ENCODE peak calls at places on chromosome 22, in ten cellular contexts. One of them, this sample, is unnamed.

GRCh38 chr22:21865041-21865440 is 2.4 kb downstream of the MAPK1 start:
- DNase-seq in activated CD4-positive, alpha-beta T cell treated with anti-CD3 and anti-CD28 coated beads, Interleukin-2, amount 50 U/mL, for 48 hours: peak
- DNase-seq in activated effector memory CD4-positive, alpha-beta T cell treated with anti-CD3 and anti-CD28 coated beads, Interleukin-2, amount 50 U/mL, for 16 hours: no peak
- DNase-seq in colonic mucosa: peak
- DNase-seq in stimulated activated CD8-positive, alpha-beta memory T cell treated with anti-CD3 and anti-CD28 coated beads, Interleukin-15, amount 100 ng/mL, for 4 hours: no peak
- DNase-seq in DMS153: no peak
- DNase-seq in NCI-H1436 treated with DMSO at 0.1 percent for 48 hours: no peak
- DNase-seq in amniotic epithelial cell: peak
- DNase-seq in substantia nigra: no peak
- DNase-seq in stimulated activated CD4-positive, alpha-beta T cell treated with anti-CD3 and anti-CD28 coated beads, Interleukin-1b, Interleukin-23, amount 100 ng/mL, for 24 hours: peak
- DNase-seq in this sample: no peak

GRCh38 chr22:20027966-20028854 is 7.3 kb downstream of the TANGO2 start:
- DNase-seq in activated CD4-positive, alpha-beta T cell treated with anti-CD3 and anti-CD28 coated beads, Interleukin-2, amount 50 U/mL, for 48 hours: no peak
- DNase-seq in activated effector memory CD4-positive, alpha-beta T cell treated with anti-CD3 and anti-CD28 coated beads, Interleukin-2, amount 50 U/mL, for 16 hours: no peak
- DNase-seq in colonic mucosa: no peak
- DNase-seq in stimulated activated CD8-positive, alpha-beta memory T cell treated with anti-CD3 and anti-CD28 coated beads, Interleukin-15, amount 100 ng/mL, for 4 hours: no peak
- DNase-seq in DMS153: no peak
- DNase-seq in NCI-H1436 treated with DMSO at 0.1 percent for 48 hours: no peak
- DNase-seq in amniotic epithelial cell: peak
- DNase-seq in substantia nigra: no peak
- DNase-seq in stimulated activated CD4-positive, alpha-beta T cell treated with anti-CD3 and anti-CD28 coated beads, Interleukin-1b, Interleukin-23, amount 100 ng/mL, for 24 hours: no peak
- DNase-seq in this sample: no peak

GRCh38 chr22:29268511-29269229 is 602 bp downstream of the EWSR1 start:
- DNase-seq in activated CD4-positive, alpha-beta T cell treated with anti-CD3 and anti-CD28 coated beads, Interleukin-2, amount 50 U/mL, for 48 hours: peak
- DNase-seq in activated effector memory CD4-positive, alpha-beta T cell treated with anti-CD3 and anti-CD28 coated beads, Interleukin-2, amount 50 U/mL, for 16 hours: no peak
- DNase-seq in colonic mucosa: no peak
- DNase-seq in stimulated activated CD8-positive, alpha-beta memory T cell treated with anti-CD3 and anti-CD28 coated beads, Interleukin-15, amount 100 ng/mL, for 4 hours: peak
- DNase-seq in DMS153: no peak
- DNase-seq in NCI-H1436 treated with DMSO at 0.1 percent for 48 hours: no peak
- DNase-seq in amniotic epithelial cell: peak
- DNase-seq in substantia nigra: peak
- DNase-seq in stimulated activated CD4-positive, alpha-beta T cell treated with anti-CD3 and anti-CD28 coated beads, Interleukin-1b, Interleukin-23, amount 100 ng/mL, for 24 hours: no peak
- DNase-seq in this sample: no peak

GRCh38 chr22:26477341-26477731 is 6.2 kb downstream of the HPS4 start:
- DNase-seq in activated CD4-positive, alpha-beta T cell treated with anti-CD3 and anti-CD28 coated beads, Interleukin-2, amount 50 U/mL, for 48 hours: no peak
- DNase-seq in activated effector memory CD4-positive, alpha-beta T cell treated with anti-CD3 and anti-CD28 coated beads, Interleukin-2, amount 50 U/mL, for 16 hours: no peak
- DNase-seq in colonic mucosa: no peak
- DNase-seq in stimulated activated CD8-positive, alpha-beta memory T cell treated with anti-CD3 and anti-CD28 coated beads, Interleukin-15, amount 100 ng/mL, for 4 hours: no peak
- DNase-seq in DMS153: no peak
- DNase-seq in NCI-H1436 treated with DMSO at 0.1 percent for 48 hours: no peak
- DNase-seq in amniotic epithelial cell: peak
- DNase-seq in substantia nigra: no peak
- DNase-seq in stimulated activated CD4-positive, alpha-beta T cell treated with anti-CD3 and anti-CD28 coated beads, Interleukin-1b, Interleukin-23, amount 100 ng/mL, for 24 hours: no peak
- DNase-seq in this sample: no peak

GRCh38 chr22:46574993-46575914 is 37.8 kb upstream of the CELSR1 start:
- DNase-seq in activated CD4-positive, alpha-beta T cell treated with anti-CD3 and anti-CD28 coated beads, Interleukin-2, amount 50 U/mL, for 48 hours: no peak
- DNase-seq in activated effector memory CD4-positive, alpha-beta T cell treated with anti-CD3 and anti-CD28 coated beads, Interleukin-2, amount 50 U/mL, for 16 hours: no peak
- DNase-seq in colonic mucosa: peak
- DNase-seq in stimulated activated CD8-positive, alpha-beta memory T cell treated with anti-CD3 and anti-CD28 coated beads, Interleukin-15, amount 100 ng/mL, for 4 hours: no peak
- DNase-seq in DMS153: peak
- DNase-seq in NCI-H1436 treated with DMSO at 0.1 percent for 48 hours: no peak
- DNase-seq in amniotic epithelial cell: peak
- DNase-seq in substantia nigra: no peak
- DNase-seq in stimulated activated CD4-positive, alpha-beta T cell treated with anti-CD3 and anti-CD28 coated beads, Interleukin-1b, Interleukin-23, amount 100 ng/mL, for 24 hours: no peak
- DNase-seq in this sample: no peak

GRCh38 chr22:44102121-44102520 is 78.0 kb downstream of the PARVB start:
- DNase-seq in activated CD4-positive, alpha-beta T cell treated with anti-CD3 and anti-CD28 coated beads, Interleukin-2, amount 50 U/mL, for 48 hours: no peak
- DNase-seq in activated effector memory CD4-positive, alpha-beta T cell treated with anti-CD3 and anti-CD28 coated beads, Interleukin-2, amount 50 U/mL, for 16 hours: no peak
- DNase-seq in colonic mucosa: no peak
- DNase-seq in stimulated activated CD8-positive, alpha-beta memory T cell treated with anti-CD3 and anti-CD28 coated beads, Interleukin-15, amount 100 ng/mL, for 4 hours: no peak
- DNase-seq in DMS153: no peak
- DNase-seq in NCI-H1436 treated with DMSO at 0.1 percent for 48 hours: no peak
- DNase-seq in amniotic epithelial cell: no peak
- DNase-seq in substantia nigra: no peak
- DNase-seq in stimulated activated CD4-positive, alpha-beta T cell treated with anti-CD3 and anti-CD28 coated beads, Interleukin-1b, Interleukin-23, amount 100 ng/mL, for 24 hours: no peak
- DNase-seq in this sample: no peak

GRCh38 chr22:25127274-25127673 is 72.4 kb upstream of the CRYBB3 start:
- DNase-seq in activated CD4-positive, alpha-beta T cell treated with anti-CD3 and anti-CD28 coated beads, Interleukin-2, amount 50 U/mL, for 48 hours: no peak
- DNase-seq in activated effector memory CD4-positive, alpha-beta T cell treated with anti-CD3 and anti-CD28 coated beads, Interleukin-2, amount 50 U/mL, for 16 hours: no peak
- DNase-seq in colonic mucosa: no peak
- DNase-seq in stimulated activated CD8-positive, alpha-beta memory T cell treated with anti-CD3 and anti-CD28 coated beads, Interleukin-15, amount 100 ng/mL, for 4 hours: no peak
- DNase-seq in DMS153: no peak
- DNase-seq in NCI-H1436 treated with DMSO at 0.1 percent for 48 hours: no peak
- DNase-seq in amniotic epithelial cell: no peak
- DNase-seq in substantia nigra: no peak
- DNase-seq in stimulated activated CD4-positive, alpha-beta T cell treated with anti-CD3 and anti-CD28 coated beads, Interleukin-1b, Interleukin-23, amount 100 ng/mL, for 24 hours: no peak
- DNase-seq in this sample: no peak

GRCh38 chr22:47564651-47565050 is 802.2 kb downstream of the TBC1D22A start:
- DNase-seq in activated CD4-positive, alpha-beta T cell treated with anti-CD3 and anti-CD28 coated beads, Interleukin-2, amount 50 U/mL, for 48 hours: no peak
- DNase-seq in activated effector memory CD4-positive, alpha-beta T cell treated with anti-CD3 and anti-CD28 coated beads, Interleukin-2, amount 50 U/mL, for 16 hours: no peak
- DNase-seq in colonic mucosa: no peak
- DNase-seq in stimulated activated CD8-positive, alpha-beta memory T cell treated with anti-CD3 and anti-CD28 coated beads, Interleukin-15, amount 100 ng/mL, for 4 hours: no peak
- DNase-seq in DMS153: peak
- DNase-seq in NCI-H1436 treated with DMSO at 0.1 percent for 48 hours: no peak
- DNase-seq in amniotic epithelial cell: no peak
- DNase-seq in substantia nigra: no peak
- DNase-seq in stimulated activated CD4-positive, alpha-beta T cell treated with anti-CD3 and anti-CD28 coated beads, Interleukin-1b, Interleukin-23, amount 100 ng/mL, for 24 hours: no peak
- DNase-seq in this sample: no peak

GRCh38 chr22:39530136-39530535 is 2.4 kb downstream of the RPS19BP1 start:
- DNase-seq in activated CD4-positive, alpha-beta T cell treated with anti-CD3 and anti-CD28 coated beads, Interleukin-2, amount 50 U/mL, for 48 hours: no peak
- DNase-seq in activated effector memory CD4-positive, alpha-beta T cell treated with anti-CD3 and anti-CD28 coated beads, Interleukin-2, amount 50 U/mL, for 16 hours: no peak
- DNase-seq in colonic mucosa: no peak
- DNase-seq in stimulated activated CD8-positive, alpha-beta memory T cell treated with anti-CD3 and anti-CD28 coated beads, Interleukin-15, amount 100 ng/mL, for 4 hours: no peak
- DNase-seq in DMS153: no peak
- DNase-seq in NCI-H1436 treated with DMSO at 0.1 percent for 48 hours: no peak
- DNase-seq in amniotic epithelial cell: no peak
- DNase-seq in substantia nigra: no peak
- DNase-seq in stimulated activated CD4-positive, alpha-beta T cell treated with anti-CD3 and anti-CD28 coated beads, Interleukin-1b, Interleukin-23, amount 100 ng/mL, for 24 hours: no peak
- DNase-seq in this sample: no peak

GRCh38 chr22:25744694-25745093 is 2.7 kb downstream of the MYO18B start:
- DNase-seq in activated CD4-positive, alpha-beta T cell treated with anti-CD3 and anti-CD28 coated beads, Interleukin-2, amount 50 U/mL, for 48 hours: no peak
- DNase-seq in activated effector memory CD4-positive, alpha-beta T cell treated with anti-CD3 and anti-CD28 coated beads, Interleukin-2, amount 50 U/mL, for 16 hours: no peak
- DNase-seq in colonic mucosa: no peak
- DNase-seq in stimulated activated CD8-positive, alpha-beta memory T cell treated with anti-CD3 and anti-CD28 coated beads, Interleukin-15, amount 100 ng/mL, for 4 hours: no peak
- DNase-seq in DMS153: no peak
- DNase-seq in NCI-H1436 treated with DMSO at 0.1 percent for 48 hours: no peak
- DNase-seq in amniotic epithelial cell: no peak
- DNase-seq in substantia nigra: no peak
- DNase-seq in stimulated activated CD4-positive, alpha-beta T cell treated with anti-CD3 and anti-CD28 coated beads, Interleukin-1b, Interleukin-23, amount 100 ng/mL, for 24 hours: no peak
- DNase-seq in this sample: no peak

GRCh38 chr22:29003975-29004646 is 57.5 kb downstream of the C22orf31 start:
- DNase-seq in activated CD4-positive, alpha-beta T cell treated with anti-CD3 and anti-CD28 coated beads, Interleukin-2, amount 50 U/mL, for 48 hours: no peak
- DNase-seq in activated effector memory CD4-positive, alpha-beta T cell treated with anti-CD3 and anti-CD28 coated beads, Interleukin-2, amount 50 U/mL, for 16 hours: no peak
- DNase-seq in colonic mucosa: no peak
- DNase-seq in stimulated activated CD8-positive, alpha-beta memory T cell treated with anti-CD3 and anti-CD28 coated beads, Interleukin-15, amount 100 ng/mL, for 4 hours: no peak
- DNase-seq in DMS153: peak
- DNase-seq in NCI-H1436 treated with DMSO at 0.1 percent for 48 hours: no peak
- DNase-seq in amniotic epithelial cell: no peak
- DNase-seq in substantia nigra: no peak
- DNase-seq in stimulated activated CD4-positive, alpha-beta T cell treated with anti-CD3 and anti-CD28 coated beads, Interleukin-1b, Interleukin-23, amount 100 ng/mL, for 24 hours: no peak
- DNase-seq in this sample: no peak

GRCh38 chr22:23179381-23180294 is 671 bp upstream of the BCR start:
- DNase-seq in activated CD4-positive, alpha-beta T cell treated with anti-CD3 and anti-CD28 coated beads, Interleukin-2, amount 50 U/mL, for 48 hours: peak
- DNase-seq in activated effector memory CD4-positive, alpha-beta T cell treated with anti-CD3 and anti-CD28 coated beads, Interleukin-2, amount 50 U/mL, for 16 hours: no peak
- DNase-seq in colonic mucosa: peak
- DNase-seq in stimulated activated CD8-positive, alpha-beta memory T cell treated with anti-CD3 and anti-CD28 coated beads, Interleukin-15, amount 100 ng/mL, for 4 hours: no peak
- DNase-seq in DMS153: peak
- DNase-seq in NCI-H1436 treated with DMSO at 0.1 percent for 48 hours: no peak
- DNase-seq in amniotic epithelial cell: no peak
- DNase-seq in substantia nigra: no peak
- DNase-seq in stimulated activated CD4-positive, alpha-beta T cell treated with anti-CD3 and anti-CD28 coated beads, Interleukin-1b, Interleukin-23, amount 100 ng/mL, for 24 hours: no peak
- DNase-seq in this sample: no peak

GRCh38 chr22:32909561-32910348 is 108.2 kb downstream of the TIMP3 start:
- DNase-seq in activated CD4-positive, alpha-beta T cell treated with anti-CD3 and anti-CD28 coated beads, Interleukin-2, amount 50 U/mL, for 48 hours: no peak
- DNase-seq in activated effector memory CD4-positive, alpha-beta T cell treated with anti-CD3 and anti-CD28 coated beads, Interleukin-2, amount 50 U/mL, for 16 hours: no peak
- DNase-seq in colonic mucosa: no peak
- DNase-seq in stimulated activated CD8-positive, alpha-beta memory T cell treated with anti-CD3 and anti-CD28 coated beads, Interleukin-15, amount 100 ng/mL, for 4 hours: no peak
- DNase-seq in DMS153: no peak
- DNase-seq in NCI-H1436 treated with DMSO at 0.1 percent for 48 hours: no peak
- DNase-seq in amniotic epithelial cell: no peak
- DNase-seq in substantia nigra: no peak
- DNase-seq in stimulated activated CD4-positive, alpha-beta T cell treated with anti-CD3 and anti-CD28 coated beads, Interleukin-1b, Interleukin-23, amount 100 ng/mL, for 24 hours: no peak
- DNase-seq in this sample: no peak

GRCh38 chr22:50716291-50717024 is 21.5 kb upstream of the ACR start:
- DNase-seq in activated CD4-positive, alpha-beta T cell treated with anti-CD3 and anti-CD28 coated beads, Interleukin-2, amount 50 U/mL, for 48 hours: no peak
- DNase-seq in activated effector memory CD4-positive, alpha-beta T cell treated with anti-CD3 and anti-CD28 coated beads, Interleukin-2, amount 50 U/mL, for 16 hours: no peak
- DNase-seq in colonic mucosa: no peak
- DNase-seq in stimulated activated CD8-positive, alpha-beta memory T cell treated with anti-CD3 and anti-CD28 coated beads, Interleukin-15, amount 100 ng/mL, for 4 hours: no peak
- DNase-seq in DMS153: no peak
- DNase-seq in NCI-H1436 treated with DMSO at 0.1 percent for 48 hours: no peak
- DNase-seq in amniotic epithelial cell: no peak
- DNase-seq in substantia nigra: no peak
- DNase-seq in stimulated activated CD4-positive, alpha-beta T cell treated with anti-CD3 and anti-CD28 coated beads, Interleukin-1b, Interleukin-23, amount 100 ng/mL, for 24 hours: no peak
- DNase-seq in this sample: no peak

GRCh38 chr22:26354707-26355106 is 74.4 kb upstream of the ASPHD2 start:
- DNase-seq in activated CD4-positive, alpha-beta T cell treated with anti-CD3 and anti-CD28 coated beads, Interleukin-2, amount 50 U/mL, for 48 hours: no peak
- DNase-seq in activated effector memory CD4-positive, alpha-beta T cell treated with anti-CD3 and anti-CD28 coated beads, Interleukin-2, amount 50 U/mL, for 16 hours: no peak
- DNase-seq in colonic mucosa: no peak
- DNase-seq in stimulated activated CD8-positive, alpha-beta memory T cell treated with anti-CD3 and anti-CD28 coated beads, Interleukin-15, amount 100 ng/mL, for 4 hours: no peak
- DNase-seq in DMS153: no peak
- DNase-seq in NCI-H1436 treated with DMSO at 0.1 percent for 48 hours: no peak
- DNase-seq in amniotic epithelial cell: no peak
- DNase-seq in substantia nigra: no peak
- DNase-seq in stimulated activated CD4-positive, alpha-beta T cell treated with anti-CD3 and anti-CD28 coated beads, Interleukin-1b, Interleukin-23, amount 100 ng/mL, for 24 hours: no peak
- DNase-seq in this sample: no peak

GRCh38 chr22:43826142-43827093 is 14.3 kb upstream of the EFCAB6 start:
- DNase-seq in activated CD4-positive, alpha-beta T cell treated with anti-CD3 and anti-CD28 coated beads, Interleukin-2, amount 50 U/mL, for 48 hours: no peak
- DNase-seq in activated effector memory CD4-positive, alpha-beta T cell treated with anti-CD3 and anti-CD28 coated beads, Interleukin-2, amount 50 U/mL, for 16 hours: no peak
- DNase-seq in colonic mucosa: no peak
- DNase-seq in stimulated activated CD8-positive, alpha-beta memory T cell treated with anti-CD3 and anti-CD28 coated beads, Interleukin-15, amount 100 ng/mL, for 4 hours: no peak
- DNase-seq in DMS153: no peak
- DNase-seq in NCI-H1436 treated with DMSO at 0.1 percent for 48 hours: no peak
- DNase-seq in amniotic epithelial cell: peak
- DNase-seq in substantia nigra: peak
- DNase-seq in stimulated activated CD4-positive, alpha-beta T cell treated with anti-CD3 and anti-CD28 coated beads, Interleukin-1b, Interleukin-23, amount 100 ng/mL, for 24 hours: no peak
- DNase-seq in this sample: no peak

GRCh38 chr22:23751441-23751996 is 607 bp upstream of the ZNF70 start:
- DNase-seq in activated CD4-positive, alpha-beta T cell treated with anti-CD3 and anti-CD28 coated beads, Interleukin-2, amount 50 U/mL, for 48 hours: no peak
- DNase-seq in activated effector memory CD4-positive, alpha-beta T cell treated with anti-CD3 and anti-CD28 coated beads, Interleukin-2, amount 50 U/mL, for 16 hours: no peak
- DNase-seq in colonic mucosa: peak
- DNase-seq in stimulated activated CD8-positive, alpha-beta memory T cell treated with anti-CD3 and anti-CD28 coated beads, Interleukin-15, amount 100 ng/mL, for 4 hours: no peak
- DNase-seq in DMS153: no peak
- DNase-seq in NCI-H1436 treated with DMSO at 0.1 percent for 48 hours: no peak
- DNase-seq in amniotic epithelial cell: peak
- DNase-seq in substantia nigra: no peak
- DNase-seq in stimulated activated CD4-positive, alpha-beta T cell treated with anti-CD3 and anti-CD28 coated beads, Interleukin-1b, Interleukin-23, amount 100 ng/mL, for 24 hours: no peak
- DNase-seq in this sample: no peak

GRCh38 chr22:42343136-42343484 is 72.7 kb upstream of the TCF20 start:
- DNase-seq in activated CD4-positive, alpha-beta T cell treated with anti-CD3 and anti-CD28 coated beads, Interleukin-2, amount 50 U/mL, for 48 hours: peak
- DNase-seq in activated effector memory CD4-positive, alpha-beta T cell treated with anti-CD3 and anti-CD28 coated beads, Interleukin-2, amount 50 U/mL, for 16 hours: no peak
- DNase-seq in colonic mucosa: no peak
- DNase-seq in stimulated activated CD8-positive, alpha-beta memory T cell treated with anti-CD3 and anti-CD28 coated beads, Interleukin-15, amount 100 ng/mL, for 4 hours: peak
- DNase-seq in DMS153: no peak
- DNase-seq in NCI-H1436 treated with DMSO at 0.1 percent for 48 hours: no peak
- DNase-seq in amniotic epithelial cell: no peak
- DNase-seq in substantia nigra: no peak
- DNase-seq in stimulated activated CD4-positive, alpha-beta T cell treated with anti-CD3 and anti-CD28 coated beads, Interleukin-1b, Interleukin-23, amount 100 ng/mL, for 24 hours: no peak
- DNase-seq in this sample: no peak

GRCh38 chr22:24322522-24322921 is 51.9 kb downstream of the SPECC1L start:
- DNase-seq in activated CD4-positive, alpha-beta T cell treated with anti-CD3 and anti-CD28 coated beads, Interleukin-2, amount 50 U/mL, for 48 hours: no peak
- DNase-seq in activated effector memory CD4-positive, alpha-beta T cell treated with anti-CD3 and anti-CD28 coated beads, Interleukin-2, amount 50 U/mL, for 16 hours: no peak
- DNase-seq in colonic mucosa: no peak
- DNase-seq in stimulated activated CD8-positive, alpha-beta memory T cell treated with anti-CD3 and anti-CD28 coated beads, Interleukin-15, amount 100 ng/mL, for 4 hours: no peak
- DNase-seq in DMS153: no peak
- DNase-seq in NCI-H1436 treated with DMSO at 0.1 percent for 48 hours: no peak
- DNase-seq in amniotic epithelial cell: no peak
- DNase-seq in substantia nigra: no peak
- DNase-seq in stimulated activated CD4-positive, alpha-beta T cell treated with anti-CD3 and anti-CD28 coated beads, Interleukin-1b, Interleukin-23, amount 100 ng/mL, for 24 hours: no peak
- DNase-seq in this sample: no peak

GRCh38 chr22:50599816-50600454 is 658 bp upstream of the MAPK8IP2 start:
- DNase-seq in activated CD4-positive, alpha-beta T cell treated with anti-CD3 and anti-CD28 coated beads, Interleukin-2, amount 50 U/mL, for 48 hours: peak
- DNase-seq in activated effector memory CD4-positive, alpha-beta T cell treated with anti-CD3 and anti-CD28 coated beads, Interleukin-2, amount 50 U/mL, for 16 hours: peak
- DNase-seq in colonic mucosa: peak
- DNase-seq in stimulated activated CD8-positive, alpha-beta memory T cell treated with anti-CD3 and anti-CD28 coated beads, Interleukin-15, amount 100 ng/mL, for 4 hours: no peak
- DNase-seq in DMS153: no peak
- DNase-seq in NCI-H1436 treated with DMSO at 0.1 percent for 48 hours: no peak
- DNase-seq in amniotic epithelial cell: no peak
- DNase-seq in substantia nigra: no peak
- DNase-seq in stimulated activated CD4-positive, alpha-beta T cell treated with anti-CD3 and anti-CD28 coated beads, Interleukin-1b, Interleukin-23, amount 100 ng/mL, for 24 hours: peak
- DNase-seq in this sample: no peak

GRCh38 chr22:48772286-48772907 is 1055.3 kb downstream of the BRD1 start:
- DNase-seq in activated CD4-positive, alpha-beta T cell treated with anti-CD3 and anti-CD28 coated beads, Interleukin-2, amount 50 U/mL, for 48 hours: no peak
- DNase-seq in activated effector memory CD4-positive, alpha-beta T cell treated with anti-CD3 and anti-CD28 coated beads, Interleukin-2, amount 50 U/mL, for 16 hours: peak
- DNase-seq in colonic mucosa: no peak
- DNase-seq in stimulated activated CD8-positive, alpha-beta memory T cell treated with anti-CD3 and anti-CD28 coated beads, Interleukin-15, amount 100 ng/mL, for 4 hours: no peak
- DNase-seq in DMS153: no peak
- DNase-seq in NCI-H1436 treated with DMSO at 0.1 percent for 48 hours: no peak
- DNase-seq in amniotic epithelial cell: no peak
- DNase-seq in substantia nigra: no peak
- DNase-seq in stimulated activated CD4-positive, alpha-beta T cell treated with anti-CD3 and anti-CD28 coated beads, Interleukin-1b, Interleukin-23, amount 100 ng/mL, for 24 hours: no peak
- DNase-seq in this sample: no peak

GRCh38 chr22:42623301-42623751 is 8.6 kb upstream of the POLDIP3 start:
- DNase-seq in activated CD4-positive, alpha-beta T cell treated with anti-CD3 and anti-CD28 coated beads, Interleukin-2, amount 50 U/mL, for 48 hours: no peak
- DNase-seq in activated effector memory CD4-positive, alpha-beta T cell treated with anti-CD3 and anti-CD28 coated beads, Interleukin-2, amount 50 U/mL, for 16 hours: no peak
- DNase-seq in colonic mucosa: peak
- DNase-seq in stimulated activated CD8-positive, alpha-beta memory T cell treated with anti-CD3 and anti-CD28 coated beads, Interleukin-15, amount 100 ng/mL, for 4 hours: no peak
- DNase-seq in DMS153: no peak
- DNase-seq in NCI-H1436 treated with DMSO at 0.1 percent for 48 hours: no peak
- DNase-seq in amniotic epithelial cell: no peak
- DNase-seq in substantia nigra: no peak
- DNase-seq in stimulated activated CD4-positive, alpha-beta T cell treated with anti-CD3 and anti-CD28 coated beads, Interleukin-1b, Interleukin-23, amount 100 ng/mL, for 24 hours: no peak
- DNase-seq in this sample: no peak

GRCh38 chr22:24981066-24981465 is 28.6 kb downstream of the KIAA1671 start:
- DNase-seq in activated CD4-positive, alpha-beta T cell treated with anti-CD3 and anti-CD28 coated beads, Interleukin-2, amount 50 U/mL, for 48 hours: no peak
- DNase-seq in activated effector memory CD4-positive, alpha-beta T cell treated with anti-CD3 and anti-CD28 coated beads, Interleukin-2, amount 50 U/mL, for 16 hours: no peak
- DNase-seq in colonic mucosa: no peak
- DNase-seq in stimulated activated CD8-positive, alpha-beta memory T cell treated with anti-CD3 and anti-CD28 coated beads, Interleukin-15, amount 100 ng/mL, for 4 hours: no peak
- DNase-seq in DMS153: no peak
- DNase-seq in NCI-H1436 treated with DMSO at 0.1 percent for 48 hours: no peak
- DNase-seq in amniotic epithelial cell: no peak
- DNase-seq in substantia nigra: no peak
- DNase-seq in stimulated activated CD4-positive, alpha-beta T cell treated with anti-CD3 and anti-CD28 coated beads, Interleukin-1b, Interleukin-23, amount 100 ng/mL, for 24 hours: no peak
- DNase-seq in this sample: no peak

GRCh38 chr22:49568751-49569285 is 258.9 kb downstream of the BRD1 start:
- DNase-seq in activated CD4-positive, alpha-beta T cell treated with anti-CD3 and anti-CD28 coated beads, Interleukin-2, amount 50 U/mL, for 48 hours: no peak
- DNase-seq in activated effector memory CD4-positive, alpha-beta T cell treated with anti-CD3 and anti-CD28 coated beads, Interleukin-2, amount 50 U/mL, for 16 hours: peak
- DNase-seq in colonic mucosa: no peak
- DNase-seq in stimulated activated CD8-positive, alpha-beta memory T cell treated with anti-CD3 and anti-CD28 coated beads, Interleukin-15, amount 100 ng/mL, for 4 hours: no peak
- DNase-seq in DMS153: no peak
- DNase-seq in NCI-H1436 treated with DMSO at 0.1 percent for 48 hours: no peak
- DNase-seq in amniotic epithelial cell: no peak
- DNase-seq in substantia nigra: no peak
- DNase-seq in stimulated activated CD4-positive, alpha-beta T cell treated with anti-CD3 and anti-CD28 coated beads, Interleukin-1b, Interleukin-23, amount 100 ng/mL, for 24 hours: no peak
- DNase-seq in this sample: no peak

GRCh38 chr22:49930596-49931412 is 12.4 kb downstream of the CRELD2 start:
- DNase-seq in activated CD4-positive, alpha-beta T cell treated with anti-CD3 and anti-CD28 coated beads, Interleukin-2, amount 50 U/mL, for 48 hours: peak
- DNase-seq in activated effector memory CD4-positive, alpha-beta T cell treated with anti-CD3 and anti-CD28 coated beads, Interleukin-2, amount 50 U/mL, for 16 hours: peak
- DNase-seq in colonic mucosa: peak
- DNase-seq in stimulated activated CD8-positive, alpha-beta memory T cell treated with anti-CD3 and anti-CD28 coated beads, Interleukin-15, amount 100 ng/mL, for 4 hours: no peak
- DNase-seq in DMS153: peak
- DNase-seq in NCI-H1436 treated with DMSO at 0.1 percent for 48 hours: no peak
- DNase-seq in amniotic epithelial cell: peak
- DNase-seq in substantia nigra: peak
- DNase-seq in stimulated activated CD4-positive, alpha-beta T cell treated with anti-CD3 and anti-CD28 coated beads, Interleukin-1b, Interleukin-23, amount 100 ng/mL, for 24 hours: no peak
- DNase-seq in this sample: no peak

GRCh38 chr22:47918276-47918928 is 1156.0 kb downstream of the TBC1D22A start:
- DNase-seq in activated CD4-positive, alpha-beta T cell treated with anti-CD3 and anti-CD28 coated beads, Interleukin-2, amount 50 U/mL, for 48 hours: peak
- DNase-seq in activated effector memory CD4-positive, alpha-beta T cell treated with anti-CD3 and anti-CD28 coated beads, Interleukin-2, amount 50 U/mL, for 16 hours: no peak
- DNase-seq in colonic mucosa: no peak
- DNase-seq in stimulated activated CD8-positive, alpha-beta memory T cell treated with anti-CD3 and anti-CD28 coated beads, Interleukin-15, amount 100 ng/mL, for 4 hours: peak
- DNase-seq in DMS153: no peak
- DNase-seq in NCI-H1436 treated with DMSO at 0.1 percent for 48 hours: no peak
- DNase-seq in amniotic epithelial cell: no peak
- DNase-seq in substantia nigra: no peak
- DNase-seq in stimulated activated CD4-positive, alpha-beta T cell treated with anti-CD3 and anti-CD28 coated beads, Interleukin-1b, Interleukin-23, amount 100 ng/mL, for 24 hours: peak
- DNase-seq in this sample: no peak

GRCh38 chr22:29461263-29461662 is 18.8 kb upstream of the NEFH start:
- DNase-seq in activated CD4-positive, alpha-beta T cell treated with anti-CD3 and anti-CD28 coated beads, Interleukin-2, amount 50 U/mL, for 48 hours: no peak
- DNase-seq in activated effector memory CD4-positive, alpha-beta T cell treated with anti-CD3 and anti-CD28 coated beads, Interleukin-2, amount 50 U/mL, for 16 hours: no peak
- DNase-seq in colonic mucosa: no peak
- DNase-seq in stimulated activated CD8-positive, alpha-beta memory T cell treated with anti-CD3 and anti-CD28 coated beads, Interleukin-15, amount 100 ng/mL, for 4 hours: no peak
- DNase-seq in DMS153: no peak
- DNase-seq in NCI-H1436 treated with DMSO at 0.1 percent for 48 hours: no peak
- DNase-seq in amniotic epithelial cell: no peak
- DNase-seq in substantia nigra: no peak
- DNase-seq in stimulated activated CD4-positive, alpha-beta T cell treated with anti-CD3 and anti-CD28 coated beads, Interleukin-1b, Interleukin-23, amount 100 ng/mL, for 24 hours: no peak
- DNase-seq in this sample: no peak

GRCh38 chr22:35609261-35609660 is 7.9 kb downstream of the MB start:
- DNase-seq in activated CD4-positive, alpha-beta T cell treated with anti-CD3 and anti-CD28 coated beads, Interleukin-2, amount 50 U/mL, for 48 hours: no peak
- DNase-seq in activated effector memory CD4-positive, alpha-beta T cell treated with anti-CD3 and anti-CD28 coated beads, Interleukin-2, amount 50 U/mL, for 16 hours: no peak
- DNase-seq in colonic mucosa: no peak
- DNase-seq in stimulated activated CD8-positive, alpha-beta memory T cell treated with anti-CD3 and anti-CD28 coated beads, Interleukin-15, amount 100 ng/mL, for 4 hours: no peak
- DNase-seq in DMS153: no peak
- DNase-seq in NCI-H1436 treated with DMSO at 0.1 percent for 48 hours: no peak
- DNase-seq in amniotic epithelial cell: no peak
- DNase-seq in substantia nigra: no peak
- DNase-seq in stimulated activated CD4-positive, alpha-beta T cell treated with anti-CD3 and anti-CD28 coated beads, Interleukin-1b, Interleukin-23, amount 100 ng/mL, for 24 hours: no peak
- DNase-seq in this sample: no peak